ENCODE peak calls at places on chromosome 6, in four cellular contexts. One of them, this sample, is unnamed.

GRCh38 chr6:132715204-132715603 is 1.3 kb upstream of the VNN1 start:
- DNase-seq in left ventricle myocardium inferior: no peak
- DNase-seq in cardiac muscle cell: peak; percentile 92
- DNase-seq in adrenal gland: peak; percentile 66
- DNase-seq in this sample: peak; percentile 61

GRCh38 chr6:167676000-167676665 is 150.6 kb upstream of the AFDN start:
- DNase-seq in left ventricle myocardium inferior: peak; percentile 53
- DNase-seq in cardiac muscle cell: peak; percentile 86
- DNase-seq in adrenal gland: peak; percentile 47
- DNase-seq in this sample: no peak

GRCh38 chr6:90266845-90267621 is 29.6 kb downstream of the BACH2 start:
- DNase-seq in left ventricle myocardium inferior: no peak
- DNase-seq in cardiac muscle cell: no peak
- DNase-seq in adrenal gland: no peak
- DNase-seq in this sample: no peak

GRCh38 chr6:144284753-144285547 is at the start of gene UTRN:
- DNase-seq in left ventricle myocardium inferior: peak; percentile 85
- DNase-seq in cardiac muscle cell: peak; percentile 90
- DNase-seq in adrenal gland: peak; percentile 82
- DNase-seq in this sample: no peak

GRCh38 chr6:156904176-156904967 is 127.2 kb downstream of the ARID1B start:
- DNase-seq in left ventricle myocardium inferior: no peak
- DNase-seq in cardiac muscle cell: no peak
- DNase-seq in adrenal gland: no peak
- DNase-seq in this sample: no peak

GRCh38 chr6:122669868-122670267 is 59.7 kb downstream of the PKIB start:
- DNase-seq in left ventricle myocardium inferior: no peak
- DNase-seq in cardiac muscle cell: no peak
- DNase-seq in adrenal gland: no peak
- DNase-seq in this sample: no peak

GRCh38 chr6:41462980-41463930 is 82.9 kb upstream of the FOXP4 start:
- DNase-seq in left ventricle myocardium inferior: peak; percentile 73
- DNase-seq in cardiac muscle cell: peak; percentile 82
- DNase-seq in adrenal gland: peak; percentile 68
- DNase-seq in this sample: no peak

GRCh38 chr6:20360471-20361119 is 41.1 kb upstream of the E2F3 start:
- DNase-seq in left ventricle myocardium inferior: no peak
- DNase-seq in cardiac muscle cell: no peak
- DNase-seq in adrenal gland: no peak
- DNase-seq in this sample: no peak

GRCh38 chr6:138517635-138518034 is 18.3 kb upstream of the NHSL1 start:
- DNase-seq in left ventricle myocardium inferior: no peak
- DNase-seq in cardiac muscle cell: peak; percentile 58
- DNase-seq in adrenal gland: peak; percentile 54
- DNase-seq in this sample: peak; percentile 60

GRCh38 chr6:17313971-17314370 is 32.8 kb downstream of the RBM24 start:
- DNase-seq in left ventricle myocardium inferior: no peak
- DNase-seq in cardiac muscle cell: no peak
- DNase-seq in adrenal gland: no peak
- DNase-seq in this sample: no peak

GRCh38 chr6:17315262-17315661 is 34.1 kb downstream of the RBM24 start:
- DNase-seq in left ventricle myocardium inferior: no peak
- DNase-seq in cardiac muscle cell: no peak
- DNase-seq in adrenal gland: no peak
- DNase-seq in this sample: no peak

GRCh38 chr6:17311595-17312311 is 30.6 kb downstream of the RBM24 start:
- DNase-seq in left ventricle myocardium inferior: peak; percentile 22
- DNase-seq in cardiac muscle cell: peak; percentile 31
- DNase-seq in adrenal gland: no peak
- DNase-seq in this sample: no peak
- H3K27ac ChIP-seq in left ventricle myocardium inferior: peak overlapping the region; percentile 70
- H3K27ac ChIP-seq in cardiac muscle cell: peak overlapping the region; percentile 55
- H3K27ac ChIP-seq in adrenal gland: no peak overlapping the region
- H3K27ac ChIP-seq in this sample: no peak overlapping the region

DNA sequence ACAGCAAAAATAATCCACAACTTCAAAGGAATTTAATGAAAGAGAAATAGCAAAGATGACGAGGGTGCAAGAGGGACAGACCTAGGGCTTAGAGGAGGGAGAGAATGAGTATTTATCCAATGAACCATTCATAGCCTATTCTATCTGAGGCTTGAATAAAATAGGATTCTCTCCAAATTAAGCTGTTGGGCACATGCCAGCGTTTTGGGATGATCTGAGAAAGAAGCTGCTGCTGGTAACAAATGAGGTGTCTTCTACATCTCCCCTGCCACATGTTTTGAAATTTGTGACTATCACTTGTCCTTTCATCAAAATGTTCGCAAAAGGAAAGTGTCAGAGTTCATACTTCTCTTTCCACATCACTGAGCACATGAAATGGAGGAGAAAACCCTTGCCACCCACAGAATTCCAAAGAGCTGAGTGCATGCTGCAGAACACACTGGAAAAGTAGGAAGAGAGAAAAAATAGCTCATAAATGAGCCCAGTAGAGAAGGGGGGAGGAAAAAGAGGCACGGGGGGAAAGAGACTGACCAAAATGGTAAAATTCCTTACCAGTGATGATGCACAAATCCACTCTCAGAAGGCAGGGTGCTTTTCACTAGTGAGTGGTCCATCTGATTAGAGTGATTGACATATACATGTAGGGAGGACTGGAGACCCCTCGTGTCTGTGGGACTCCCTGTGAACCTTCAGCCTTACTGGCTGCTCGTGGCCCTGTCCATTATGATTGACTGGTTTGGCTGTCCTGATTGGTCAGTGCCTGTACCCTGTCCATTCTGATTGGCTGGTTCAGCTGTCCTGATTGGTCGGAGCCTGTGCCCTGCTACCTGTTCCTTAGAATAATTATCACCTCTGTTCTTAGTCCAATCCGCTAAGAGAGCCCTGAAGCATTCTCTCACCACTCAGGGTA is 180.5 kb downstream of the OGFRL1 start:
- DNase-seq in left ventricle myocardium inferior: no peak
- DNase-seq in cardiac muscle cell: peak; percentile 88
- DNase-seq in adrenal gland: no peak
- DNase-seq in this sample: no peak
- H3K27ac ChIP-seq in left ventricle myocardium inferior: no peak overlapping the region
- H3K27ac ChIP-seq in cardiac muscle cell: no peak overlapping the region
- H3K27ac ChIP-seq in adrenal gland: peak overlapping the region; percentile 20
- H3K27ac ChIP-seq in this sample: no peak overlapping the region

GRCh38 chr6:35019831-35020230 is 121.3 kb downstream of the TCP11 start:
- DNase-seq in left ventricle myocardium inferior: no peak
- DNase-seq in cardiac muscle cell: no peak
- DNase-seq in adrenal gland: peak; percentile 14
- DNase-seq in this sample: no peak
- H3K27ac ChIP-seq in left ventricle myocardium inferior: peak overlapping the region; percentile 96
- H3K27ac ChIP-seq in cardiac muscle cell: peak overlapping the region; percentile 73
- H3K27ac ChIP-seq in adrenal gland: peak overlapping the region; percentile 89
- H3K27ac ChIP-seq in this sample: no peak overlapping the region

GRCh38 chr6:326896-327537 is 34.7 kb downstream of the DUSP22 start:
- DNase-seq in left ventricle myocardium inferior: no peak
- DNase-seq in cardiac muscle cell: no peak
- DNase-seq in adrenal gland: no peak
- DNase-seq in this sample: no peak
- H3K27ac ChIP-seq in left ventricle myocardium inferior: no peak overlapping the region
- H3K27ac ChIP-seq in cardiac muscle cell: no peak overlapping the region
- H3K27ac ChIP-seq in adrenal gland: no peak overlapping the region
- H3K27ac ChIP-seq in this sample: no peak overlapping the region